ENCODE peak calls at places on chromosomes 16 and 17, in five cellular contexts. One of them, this sample, is unnamed.

GRCh38 chr16:13611596-13611995 is 308.4 kb upstream of the ERCC4 start:
- DNase-seq in mammary epithelial cell: no peak
- DNase-seq in A673: no peak
- DNase-seq in thoracic aorta: no peak
- DNase-seq in HL-60: no peak
- DNase-seq in this sample: no peak

GRCh38 chr17:80449194-80449929 is 27.0 kb downstream of the NPTX1 start:
- DNase-seq in A673: no peak
- DNase-seq in thoracic aorta: no peak
- DNase-seq in HL-60: no peak
- DNase-seq in mammary epithelial cell: no peak
- DNase-seq in this sample: no peak

GRCh38 chr17:65489413-65490170 is 71.9 kb downstream of the AXIN2 start:
- DNase-seq in mammary epithelial cell: no peak
- DNase-seq in A673: no peak
- DNase-seq in thoracic aorta: no peak
- DNase-seq in HL-60: no peak
- DNase-seq in this sample: no peak

GRCh38 chr16:51243836-51244483 is 92.9 kb upstream of the SALL1 start:
- DNase-seq in mammary epithelial cell: peak; percentile 8
- DNase-seq in thoracic aorta: no peak
- DNase-seq in A673: no peak
- DNase-seq in HL-60: no peak
- DNase-seq in this sample: no peak

GRCh38 chr16:15897834-15898254 is 9.4 kb upstream of the CEP20 start:
- DNase-seq in A673: no peak
- DNase-seq in HL-60: peak; percentile 6
- DNase-seq in thoracic aorta: no peak
- DNase-seq in mammary epithelial cell: peak; percentile 48
- DNase-seq in this sample: peak; percentile 86

GRCh38 chr16:24986512-24987303 is 28.5 kb downstream of the ARHGAP17 start:
- DNase-seq in thoracic aorta: no peak
- DNase-seq in A673: peak; percentile 45
- DNase-seq in mammary epithelial cell: no peak
- DNase-seq in HL-60: peak; percentile 77
- DNase-seq in this sample: no peak

GRCh38 chr17:48215583-48216139 is 108.1 kb downstream of the SNX11 start:
- DNase-seq in A673: peak; percentile 74
- DNase-seq in mammary epithelial cell: peak; percentile 31
- DNase-seq in HL-60: peak; percentile 14
- DNase-seq in thoracic aorta: no peak
- DNase-seq in this sample: no peak

GRCh38 chr16:57016301-57016700 is 26.9 kb downstream of the NLRC5 start:
- DNase-seq in HL-60: no peak
- DNase-seq in thoracic aorta: no peak
- DNase-seq in A673: no peak
- DNase-seq in mammary epithelial cell: no peak
- DNase-seq in this sample: no peak

GRCh38 chr17:72099919-72100318 is 20.9 kb upstream of the SOX9 start:
- DNase-seq in HL-60: no peak
- DNase-seq in mammary epithelial cell: no peak
- DNase-seq in A673: no peak
- DNase-seq in thoracic aorta: no peak
- DNase-seq in this sample: no peak

GRCh38 chr16:82758904-82759303 is 132.1 kb downstream of the CDH13 start:
- DNase-seq in mammary epithelial cell: no peak
- DNase-seq in thoracic aorta: no peak
- DNase-seq in HL-60: no peak
- DNase-seq in A673: peak; percentile 3
- DNase-seq in this sample: no peak

GRCh38 chr17:4090898-4091297 is 51.9 kb downstream of the ZZEF1 start:
- DNase-seq in mammary epithelial cell: no peak
- DNase-seq in thoracic aorta: no peak
- DNase-seq in A673: no peak
- DNase-seq in HL-60: no peak
- DNase-seq in this sample: no peak

GRCh38 chr17:34619687-34620217 is 40.4 kb downstream of the TMEM132E start:
- DNase-seq in mammary epithelial cell: no peak
- DNase-seq in HL-60: no peak
- DNase-seq in A673: no peak
- DNase-seq in thoracic aorta: no peak
- DNase-seq in this sample: no peak

GRCh38 chr16:49459953-49460735 is 86.5 kb downstream of the C16orf78 start:
- DNase-seq in thoracic aorta: no peak
- DNase-seq in HL-60: no peak
- DNase-seq in mammary epithelial cell: no peak
- DNase-seq in A673: no peak
- DNase-seq in this sample: no peak

GRCh38 chr16:10992797-10993196 is 48.4 kb downstream of the CLEC16A start:
- DNase-seq in thoracic aorta: no peak
- DNase-seq in A673: peak; percentile 23
- DNase-seq in mammary epithelial cell: peak; percentile 87
- DNase-seq in HL-60: no peak
- DNase-seq in this sample: no peak

GRCh38 chr16:12661656-12662172 is 142.0 kb downstream of the CPPED1 start:
- DNase-seq in A673: peak; percentile 25
- DNase-seq in HL-60: peak; percentile 17
- DNase-seq in mammary epithelial cell: peak; percentile 11
- DNase-seq in thoracic aorta: no peak
- DNase-seq in this sample: no peak

GRCh38 chr17:61354895-61355294 is 44.7 kb upstream of the TBX2 start:
- DNase-seq in A673: no peak
- DNase-seq in mammary epithelial cell: no peak
- DNase-seq in thoracic aorta: no peak
- DNase-seq in HL-60: no peak
- DNase-seq in this sample: no peak

GRCh38 chr16:27690604-27691003 is 140.7 kb downstream of the KATNIP start:
- DNase-seq in HL-60: peak; percentile 49
- DNase-seq in mammary epithelial cell: no peak
- DNase-seq in thoracic aorta: no peak
- DNase-seq in A673: peak; percentile 15
- DNase-seq in this sample: no peak

GRCh38 chr16:57004387-57005250 is 15.3 kb downstream of the NLRC5 start:
- DNase-seq in HL-60: no peak
- DNase-seq in mammary epithelial cell: no peak
- DNase-seq in A673: no peak
- DNase-seq in thoracic aorta: no peak
- DNase-seq in this sample: no peak

DNA sequence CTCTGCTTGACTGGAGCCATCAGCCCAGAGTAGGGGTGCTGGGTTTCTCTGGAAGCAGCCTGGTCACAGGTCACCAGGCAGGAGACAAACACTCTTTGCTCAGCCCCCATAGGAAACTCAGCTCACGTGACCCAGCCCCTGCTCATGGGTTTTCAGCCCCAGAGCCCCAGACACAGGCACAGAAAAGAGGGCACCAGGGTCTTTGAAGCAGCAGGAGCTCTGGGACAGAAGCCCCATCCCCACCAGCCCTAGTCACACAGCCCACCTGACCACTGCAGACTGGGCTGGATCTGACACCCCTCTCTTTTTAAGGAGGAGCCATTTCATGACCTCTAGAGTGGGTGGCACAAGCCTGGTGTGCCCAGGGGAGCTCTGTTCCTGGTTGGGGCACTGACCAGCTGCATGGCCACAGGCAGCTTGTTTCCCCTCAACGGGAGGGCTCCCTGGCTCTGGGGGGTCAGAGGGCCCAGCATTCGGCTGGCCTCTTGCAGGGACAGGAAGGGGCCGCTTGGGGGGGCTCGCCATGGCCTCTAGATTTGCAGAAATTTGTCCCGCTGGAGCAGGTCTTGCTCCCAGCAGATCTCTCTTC is 13.8 kb upstream of the CD79B start:
- DNase-seq in HL-60: no peak
- DNase-seq in mammary epithelial cell: no peak
- DNase-seq in thoracic aorta: no peak
- DNase-seq in A673: no peak
- DNase-seq in this sample: no peak
- H3K4me3 ChIP-seq in HL-60: no peak overlapping the region
- H3K4me3 ChIP-seq in mammary epithelial cell: no peak overlapping the region
- H3K4me3 ChIP-seq in thoracic aorta: no peak overlapping the region
- H3K4me3 ChIP-seq in A673: no peak overlapping the region
- H3K4me3 ChIP-seq in this sample: no peak overlapping the region

GRCh38 chr16:55913717-55914116 is 38.5 kb upstream of the CES5A start:
- DNase-seq in A673: no peak
- DNase-seq in thoracic aorta: no peak
- DNase-seq in mammary epithelial cell: peak; percentile 6
- DNase-seq in HL-60: no peak
- DNase-seq in this sample: no peak
- TF ChIP-seq CTCF in A673: no peak
- TF ChIP-seq CTCF in thoracic aorta: no peak
- TF ChIP-seq CTCF in mammary epithelial cell: no peak
- TF ChIP-seq CTCF in HL-60: no peak
- TF ChIP-seq CTCF in this sample: no peak

DNA sequence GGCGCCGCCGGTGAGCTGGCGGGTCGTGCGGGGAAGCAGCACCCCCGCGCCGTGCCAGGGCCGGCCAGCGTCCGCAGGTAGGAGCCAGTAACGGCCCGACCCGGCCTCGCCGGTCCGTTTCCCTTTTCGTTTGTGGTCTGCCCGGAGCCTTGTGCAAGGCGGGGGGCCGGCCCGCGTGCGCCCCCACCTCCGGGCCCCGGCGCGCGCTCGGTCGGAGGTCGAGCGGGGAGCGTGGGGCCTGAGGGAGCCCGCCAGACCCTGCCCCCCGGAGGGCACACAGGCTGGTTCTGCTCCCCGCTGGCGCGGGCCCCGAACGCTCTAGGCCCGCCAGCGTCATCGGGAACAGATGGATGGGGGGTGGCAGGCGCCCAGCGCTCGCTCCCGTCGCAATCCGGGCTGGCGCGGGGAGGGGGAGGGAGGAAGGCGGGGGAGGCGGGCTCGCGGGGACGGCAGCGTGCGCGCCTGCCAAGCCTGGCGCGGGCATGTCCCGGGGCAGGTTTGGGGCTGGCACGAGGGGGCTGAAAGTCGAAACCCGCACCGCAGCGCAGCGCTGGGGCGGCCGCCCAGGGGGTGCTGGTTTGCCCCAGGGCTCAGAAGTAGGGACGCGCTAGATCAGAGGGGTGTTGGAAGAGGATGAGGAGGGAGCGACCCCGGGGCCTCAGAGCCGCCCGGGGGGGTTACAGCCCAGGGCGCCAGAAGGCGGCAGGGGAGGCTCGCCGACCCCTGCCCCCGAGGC is 1.5 kb upstream of the GSE1 start:
- DNase-seq in HL-60: peak; percentile 68
- DNase-seq in thoracic aorta: peak; percentile 28
- DNase-seq in A673: peak; percentile 93
- DNase-seq in mammary epithelial cell: peak; percentile 64
- DNase-seq in this sample: no peak
- H3K4me3 ChIP-seq in HL-60: peak overlapping the region; percentile 64
- H3K4me3 ChIP-seq in thoracic aorta: peak overlapping the region; percentile 87
- H3K4me3 ChIP-seq in A673: peak overlapping the region; percentile 86
- H3K4me3 ChIP-seq in mammary epithelial cell: peak overlapping the region; percentile 55
- H3K4me3 ChIP-seq in this sample: peak overlapping the region; percentile 67

DNA sequence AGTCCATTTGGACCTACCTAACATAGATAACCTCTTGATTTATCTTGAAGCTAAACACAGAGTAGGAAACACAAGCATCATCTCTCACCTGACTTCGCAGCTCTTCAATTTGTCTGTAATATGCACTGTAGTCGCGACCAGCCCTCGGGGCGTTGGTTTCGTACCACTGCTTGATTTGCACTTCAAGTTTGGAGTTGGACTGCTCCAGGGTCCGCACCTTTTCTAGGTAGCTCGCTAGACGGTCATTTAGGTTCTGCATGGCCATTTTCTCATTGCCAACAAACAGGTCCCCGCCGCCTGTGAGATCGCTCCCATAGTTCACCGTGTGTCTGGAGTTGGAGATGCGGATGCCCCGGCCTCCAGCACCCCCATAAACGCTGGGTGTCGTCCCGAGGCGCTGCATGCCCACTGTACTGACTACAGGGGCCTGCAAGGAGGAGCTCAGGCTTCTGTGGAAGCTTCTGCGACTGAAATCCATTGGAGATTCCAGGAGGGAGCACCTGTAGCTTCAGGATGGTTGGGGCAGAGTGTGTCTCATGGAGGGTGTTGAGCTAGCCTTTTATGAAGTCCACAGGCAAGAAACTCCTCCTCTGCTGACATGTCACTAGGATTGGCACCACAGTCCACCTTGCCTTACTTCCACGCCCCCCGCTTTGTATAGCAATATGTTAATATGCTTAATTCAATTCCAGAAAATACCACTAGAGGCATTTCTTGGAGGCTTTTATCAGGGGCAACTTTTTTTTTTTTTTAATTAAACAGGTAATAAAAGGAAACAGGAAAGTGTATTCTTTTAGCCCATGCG is at the start of gene KRT20:
- DNase-seq in HL-60: no peak
- DNase-seq in mammary epithelial cell: no peak
- DNase-seq in A673: no peak
- DNase-seq in thoracic aorta: no peak
- DNase-seq in this sample: no peak
- TF ChIP-seq CTCF in HL-60: no peak
- TF ChIP-seq CTCF in mammary epithelial cell: peak; percentile 14
- TF ChIP-seq CTCF in A673: no peak
- TF ChIP-seq CTCF in thoracic aorta: no peak
- TF ChIP-seq CTCF in this sample: no peak

GRCh38 chr16:80804451-80805383 is at the start of gene CDYL2:
- DNase-seq in thoracic aorta: no peak
- DNase-seq in HL-60: no peak
- DNase-seq in mammary epithelial cell: no peak
- DNase-seq in A673: peak; percentile 11
- DNase-seq in this sample: no peak
- H3K4me3 ChIP-seq in thoracic aorta: peak within 1 kb of the TSS; percentile 76
- H3K4me3 ChIP-seq in HL-60: peak within 1 kb of the TSS; percentile 58
- H3K4me3 ChIP-seq in mammary epithelial cell: peak within 1 kb of the TSS; percentile 69
- H3K4me3 ChIP-seq in A673: peak within 1 kb of the TSS; percentile 41
- H3K4me3 ChIP-seq in this sample: peak within 1 kb of the TSS; percentile 67